ENCODE peak calls at places on chromosome 22, in four cellular contexts. N is ELR, G is renal cortical epithelial cell, O is choroid plexus epithelial cell. E is an unnamed sample.

GRCh38 chr22:31945478-31945815 is 1.1 kb downstream of the YWHAH start:
- DNase-seq in O (no peak), G (no peak), N (no peak), E (no peak)

GRCh38 chr22:41830174-41830573 is 2.7 kb upstream of the SREBF2 start:
- DNase-seq in N (peak), G (no peak), O (no peak), E (no peak)

GRCh38 chr22:20750461-20751184 is 23.3 kb upstream of the SERPIND1 start:
- DNase-seq in G (peak), O (peak), N (peak), E (peak)

GRCh38 chr22:43217285-43218030 is 30.5 kb upstream of the TTLL12 start:
- DNase-seq in G (no peak), O (no peak), N (no peak), E (no peak)

GRCh38 chr22:24553597-24554315 is 1.2 kb downstream of the GUCD1 start:
- DNase-seq in N (peak), G (peak), O (peak), E (peak)

GRCh38 chr22:38981005-38981658 is 1.0 kb upstream of the APOBEC3B start:
- DNase-seq in N (peak), O (no peak), G (peak), E (peak)

GRCh38 chr22:43180670-43181069 is 6.3 kb downstream of the TTLL12 start:
- DNase-seq in G (no peak), N (no peak), O (no peak), E (no peak)

GRCh38 chr22:47395481-47395880 is 633.0 kb downstream of the TBC1D22A start:
- DNase-seq in O (peak), N (no peak), G (no peak), E (no peak)

GRCh38 chr22:28030442-28030841 is 111.4 kb upstream of the PITPNB start:
- DNase-seq in G (no peak), O (no peak), N (no peak), E (no peak)

GRCh38 chr22:33600595-33600994 is 319.7 kb downstream of the LARGE1 start:
- DNase-seq in O (no peak), G (no peak), N (no peak), E (no peak)

GRCh38 chr22:19422440-19423301 is 8.9 kb downstream of the HIRA start:
- DNase-seq in O (peak), N (no peak), G (no peak), E (peak)

GRCh38 chr22:35437038-35437437 is 37.1 kb downstream of the MCM5 start:
- DNase-seq in O (no peak), G (no peak), N (peak), E (peak)

GRCh38 chr22:20523118-20523983 is 15.9 kb downstream of the MED15 start:
- DNase-seq in N (no peak), G (peak), O (peak), E (peak)

GRCh38 chr22:23692598-23693291 is 1.9 kb downstream of the RGL4 start:
- DNase-seq in N (no peak), O (no peak), G (no peak), E (no peak)

GRCh38 chr22:26033071-26033470 is 136.2 kb upstream of the SEZ6L start:
- DNase-seq in O (no peak), N (no peak), G (no peak), E (no peak)

GRCh38 chr22:46758098-46758497 is 4.4 kb upstream of the TBC1D22A start:
- DNase-seq in N (no peak), O (no peak), G (no peak), E (no peak)

GRCh38 chr22:33537059-33537458 is 383.2 kb downstream of the LARGE1 start:
- DNase-seq in O (no peak), G (no peak), N (no peak), E (no peak)

GRCh38 chr22:30005213-30005857 is 74.9 kb upstream of the HORMAD2 start:
- DNase-seq in O (peak), G (peak), N (peak), E (peak)

GRCh38 chr22:44351685-44352377 is 39.1 kb upstream of the SHISAL1 start:
- DNase-seq in O (peak), N (peak), G (peak), E (peak)

GRCh38 chr22:38413085-38414008 is 41.7 kb downstream of the KCNJ4 start:
- DNase-seq in G (no peak), N (no peak), O (no peak), E (no peak)

GRCh38 chr22:40665312-40665711 is 14.0 kb upstream of the MCHR1 start:
- DNase-seq in G (no peak), N (peak), O (no peak), E (peak)

GRCh38 chr22:50569041-50569459 is 6.3 kb upstream of the SYCE3 start:
- DNase-seq in O (no peak), N (no peak), G (peak), E (no peak)

GRCh38 chr22:49197986-49198704 is 629.5 kb downstream of the BRD1 start:
- DNase-seq in O (no peak), G (no peak), N (no peak), E (no peak)

GRCh38 chr22:17576475-17576874 is 13.2 kb downstream of the SLC25A18 start:
- DNase-seq in O (peak), G (peak), N (peak), E (peak)

GRCh38 chr22:42493393-42493792 is 26.2 kb downstream of the RRP7A start:
- DNase-seq in O (no peak), G (peak), N (no peak), E (no peak)

GRCh38 chr22:41401781-41402648 is 20.3 kb downstream of the TEF start:
- DNase-seq in O (peak), N (peak), G (peak), E (peak)

GRCh38 chr22:35731321-35731720 is 13.6 kb downstream of the APOL5 start:
- DNase-seq in G (no peak), N (no peak), O (no peak), E (no peak)

GRCh38 chr22:44309137-44309536 is 3.6 kb downstream of the SHISAL1 start:
- DNase-seq in N (peak), G (peak), O (peak), E (peak)